ENCODE peak calls at places on chromosomes 3 and 15, in six cellular contexts. One of them, this sample, is unnamed.

GRCh38 chr3:141426404-141427034 is 58.2 kb downstream of the ZBTB38 start:
- DNase-seq in tibial nerve: peak; percentile 80
- DNase-seq in IMR-90: peak; percentile 79
- DNase-seq in pancreas: peak; percentile 74
- DNase-seq in transverse colon: peak; percentile 85
- DNase-seq in heart right ventricle: peak; percentile 75
- DNase-seq in this sample: no peak

GRCh38 chr3:41158947-41159346 is 40.4 kb upstream of the CTNNB1 start:
- DNase-seq in heart right ventricle: no peak
- DNase-seq in pancreas: no peak
- DNase-seq in transverse colon: peak; percentile 66
- DNase-seq in tibial nerve: no peak
- DNase-seq in IMR-90: no peak
- DNase-seq in this sample: no peak

GRCh38 chr15:45114076-45114750 is at the start of the genes DUOX2 and DUOXA2:
- DNase-seq in IMR-90: no peak
- DNase-seq in pancreas: no peak
- DNase-seq in transverse colon: no peak
- DNase-seq in tibial nerve: no peak
- DNase-seq in heart right ventricle: no peak
- DNase-seq in this sample: no peak

GRCh38 chr3:142929109-142929508 is 34.4 kb downstream of the PAQR9 start:
- DNase-seq in transverse colon: peak; percentile 65
- DNase-seq in tibial nerve: no peak
- DNase-seq in pancreas: no peak
- DNase-seq in heart right ventricle: peak; percentile 21
- DNase-seq in IMR-90: peak; percentile 61
- DNase-seq in this sample: no peak

GRCh38 chr15:29437888-29438713 is 168.5 kb upstream of the NSMCE3 start:
- DNase-seq in transverse colon: no peak
- DNase-seq in tibial nerve: no peak
- DNase-seq in IMR-90: no peak
- DNase-seq in pancreas: no peak
- DNase-seq in heart right ventricle: no peak
- DNase-seq in this sample: no peak

GRCh38 chr3:116444819-116445290 is 432 bp downstream of the LSAMP start:
- DNase-seq in heart right ventricle: no peak
- DNase-seq in tibial nerve: no peak
- DNase-seq in transverse colon: no peak
- DNase-seq in IMR-90: no peak
- DNase-seq in pancreas: peak; percentile 52
- DNase-seq in this sample: no peak

GRCh38 chr15:57503051-57503702 is 88.5 kb upstream of the MYZAP start:
- DNase-seq in tibial nerve: no peak
- DNase-seq in pancreas: no peak
- DNase-seq in IMR-90: no peak
- DNase-seq in transverse colon: no peak
- DNase-seq in heart right ventricle: no peak
- DNase-seq in this sample: no peak

GRCh38 chr3:13019243-13019701 is 54.0 kb downstream of the IQSEC1 start:
- DNase-seq in pancreas: peak; percentile 57
- DNase-seq in IMR-90: peak; percentile 76
- DNase-seq in heart right ventricle: peak; percentile 70
- DNase-seq in transverse colon: no peak
- DNase-seq in tibial nerve: peak; percentile 36
- DNase-seq in this sample: peak; percentile 54

GRCh38 chr3:49006591-49007067 is 562 bp upstream of the WDR6 start:
- DNase-seq in tibial nerve: no peak
- DNase-seq in IMR-90: peak; percentile 63
- DNase-seq in heart right ventricle: peak; percentile 44
- DNase-seq in pancreas: peak; percentile 72
- DNase-seq in transverse colon: peak; percentile 43
- DNase-seq in this sample: no peak

GRCh38 chr3:140216249-140216648 is 281.3 kb downstream of the CLSTN2 start:
- DNase-seq in pancreas: no peak
- DNase-seq in transverse colon: no peak
- DNase-seq in tibial nerve: no peak
- DNase-seq in IMR-90: no peak
- DNase-seq in heart right ventricle: no peak
- DNase-seq in this sample: no peak

GRCh38 chr3:41522620-41523019 is 323.3 kb downstream of the CTNNB1 start:
- DNase-seq in tibial nerve: no peak
- DNase-seq in pancreas: peak; percentile 72
- DNase-seq in IMR-90: no peak
- DNase-seq in transverse colon: no peak
- DNase-seq in heart right ventricle: no peak
- DNase-seq in this sample: no peak

GRCh38 chr3:10753964-10754363 is 62.1 kb upstream of the SLC6A11 start:
- DNase-seq in IMR-90: peak; percentile 32
- DNase-seq in tibial nerve: no peak
- DNase-seq in transverse colon: no peak
- DNase-seq in pancreas: no peak
- DNase-seq in heart right ventricle: peak; percentile 60
- DNase-seq in this sample: no peak

GRCh38 chr3:81492048-81492447 is 269.4 kb downstream of the GBE1 start:
- DNase-seq in IMR-90: peak; percentile 69
- DNase-seq in heart right ventricle: no peak
- DNase-seq in tibial nerve: no peak
- DNase-seq in pancreas: no peak
- DNase-seq in transverse colon: no peak
- DNase-seq in this sample: peak; percentile 41
- H3K4me3 ChIP-seq in IMR-90: no peak overlapping the region
- H3K4me3 ChIP-seq in heart right ventricle: no peak overlapping the region
- H3K4me3 ChIP-seq in tibial nerve: no peak overlapping the region
- H3K4me3 ChIP-seq in pancreas: no peak overlapping the region
- H3K4me3 ChIP-seq in transverse colon: no peak overlapping the region
- H3K4me3 ChIP-seq in this sample: no peak overlapping the region

DNA sequence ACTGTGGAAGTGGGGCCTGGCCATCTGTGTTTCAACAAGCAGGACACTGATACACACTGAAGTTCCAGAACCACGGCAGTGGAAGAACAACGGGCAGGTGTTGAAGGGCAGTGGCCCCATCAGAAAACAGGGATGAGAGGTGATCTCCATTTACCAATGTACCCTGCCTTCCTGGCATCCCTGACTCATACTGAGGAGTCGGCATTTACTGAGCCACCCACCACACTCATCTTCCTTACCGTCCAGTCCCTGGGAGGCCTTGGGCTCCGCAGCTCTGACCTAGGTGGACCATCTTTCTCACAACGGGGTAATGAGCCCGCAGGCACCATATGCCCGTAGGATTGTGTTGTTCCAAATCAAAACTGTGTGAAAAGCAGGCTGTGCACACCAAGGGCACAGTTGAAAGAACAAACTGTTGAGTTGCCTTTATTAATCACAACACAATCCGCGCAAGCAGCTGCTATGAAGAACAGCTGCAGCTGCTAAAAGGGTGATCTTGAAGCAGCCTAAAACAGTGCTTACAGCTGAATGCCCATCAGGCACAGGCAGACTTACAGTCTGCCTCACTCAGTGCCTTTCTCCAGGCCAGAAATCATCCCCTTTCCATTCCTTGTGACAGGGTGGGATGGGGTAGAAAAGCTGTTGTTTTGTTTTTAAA is 12.9 kb downstream of the MB21D2 start:
- DNase-seq in heart right ventricle: no peak
- DNase-seq in transverse colon: no peak
- DNase-seq in pancreas: no peak
- DNase-seq in tibial nerve: no peak
- DNase-seq in IMR-90: no peak
- DNase-seq in this sample: no peak
- H3K4me3 ChIP-seq in heart right ventricle: no peak overlapping the region
- H3K4me3 ChIP-seq in transverse colon: no peak overlapping the region
- H3K4me3 ChIP-seq in pancreas: no peak overlapping the region
- H3K4me3 ChIP-seq in tibial nerve: no peak overlapping the region
- H3K4me3 ChIP-seq in IMR-90: no peak overlapping the region
- H3K4me3 ChIP-seq in this sample: no peak overlapping the region

DNA sequence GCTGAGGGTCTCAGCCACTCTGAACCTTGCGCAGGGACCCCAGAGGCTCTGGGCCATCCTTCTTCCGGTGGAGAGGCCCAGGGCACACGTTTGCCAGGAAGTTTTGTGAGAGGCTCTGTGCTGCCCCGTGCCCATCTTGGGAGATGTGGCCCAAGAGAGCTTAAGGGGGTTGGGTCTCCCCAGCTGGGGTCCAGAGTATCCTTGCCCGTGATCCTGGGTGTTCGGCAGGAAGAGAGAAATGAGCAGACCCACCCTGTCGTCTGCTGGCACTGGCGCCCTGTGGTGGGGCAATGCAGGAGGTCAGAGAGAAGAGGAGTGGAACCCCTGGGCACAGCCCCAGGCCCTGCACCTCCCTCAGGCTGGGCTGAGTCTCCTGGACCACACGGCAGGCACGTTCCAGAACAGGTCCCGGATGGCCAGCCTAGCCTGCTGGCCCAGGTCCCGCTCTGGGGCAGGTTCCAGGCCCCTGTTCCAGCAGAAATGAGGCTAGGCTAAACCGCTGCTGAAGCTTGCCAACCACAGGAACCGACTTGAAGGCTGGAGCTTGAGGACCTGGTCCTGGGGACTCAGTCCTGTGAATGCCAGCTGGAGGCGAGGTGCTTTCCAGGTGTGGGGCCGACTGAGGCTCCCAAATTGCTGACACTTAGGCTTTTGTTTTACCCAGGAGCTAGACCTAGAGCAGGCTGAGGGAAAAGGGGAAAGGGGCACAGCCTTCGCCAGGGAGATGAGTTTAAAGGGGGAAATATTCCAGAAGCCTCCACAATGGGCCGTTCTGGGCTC is 1.5 kb downstream of the PLA2G4D start:
- DNase-seq in transverse colon: no peak
- DNase-seq in IMR-90: no peak
- DNase-seq in tibial nerve: no peak
- DNase-seq in heart right ventricle: peak; percentile 52
- DNase-seq in pancreas: no peak
- DNase-seq in this sample: no peak
- H3K4me3 ChIP-seq in transverse colon: no peak overlapping the region
- H3K4me3 ChIP-seq in IMR-90: no peak overlapping the region
- H3K4me3 ChIP-seq in tibial nerve: no peak overlapping the region
- H3K4me3 ChIP-seq in heart right ventricle: no peak overlapping the region
- H3K4me3 ChIP-seq in pancreas: no peak overlapping the region
- H3K4me3 ChIP-seq in this sample: no peak overlapping the region

GRCh38 chr15:31367021-31367729 is 40.5 kb downstream of the KLF13 start:
- DNase-seq in tibial nerve: no peak
- DNase-seq in pancreas: peak; percentile 57
- DNase-seq in heart right ventricle: no peak
- DNase-seq in transverse colon: no peak
- DNase-seq in IMR-90: no peak
- DNase-seq in this sample: no peak

GRCh38 chr15:31367730-31368344 is 41.2 kb downstream of the KLF13 start:
- DNase-seq in IMR-90: no peak
- DNase-seq in heart right ventricle: no peak
- DNase-seq in tibial nerve: no peak
- DNase-seq in transverse colon: peak; percentile 56
- DNase-seq in pancreas: peak; percentile 39
- DNase-seq in this sample: no peak

GRCh38 chr15:31365032-31365654 is 38.5 kb downstream of the KLF13 start:
- DNase-seq in IMR-90: no peak
- DNase-seq in transverse colon: no peak
- DNase-seq in tibial nerve: no peak
- DNase-seq in heart right ventricle: no peak
- DNase-seq in pancreas: peak; percentile 51
- DNase-seq in this sample: no peak

GRCh38 chr15:31365655-31366127 is 39.1 kb downstream of the KLF13 start:
- DNase-seq in pancreas: peak; percentile 88
- DNase-seq in tibial nerve: peak; percentile 90
- DNase-seq in heart right ventricle: peak; percentile 93
- DNase-seq in transverse colon: peak; percentile 96
- DNase-seq in IMR-90: peak; percentile 72
- DNase-seq in this sample: peak; percentile 37

DNA sequence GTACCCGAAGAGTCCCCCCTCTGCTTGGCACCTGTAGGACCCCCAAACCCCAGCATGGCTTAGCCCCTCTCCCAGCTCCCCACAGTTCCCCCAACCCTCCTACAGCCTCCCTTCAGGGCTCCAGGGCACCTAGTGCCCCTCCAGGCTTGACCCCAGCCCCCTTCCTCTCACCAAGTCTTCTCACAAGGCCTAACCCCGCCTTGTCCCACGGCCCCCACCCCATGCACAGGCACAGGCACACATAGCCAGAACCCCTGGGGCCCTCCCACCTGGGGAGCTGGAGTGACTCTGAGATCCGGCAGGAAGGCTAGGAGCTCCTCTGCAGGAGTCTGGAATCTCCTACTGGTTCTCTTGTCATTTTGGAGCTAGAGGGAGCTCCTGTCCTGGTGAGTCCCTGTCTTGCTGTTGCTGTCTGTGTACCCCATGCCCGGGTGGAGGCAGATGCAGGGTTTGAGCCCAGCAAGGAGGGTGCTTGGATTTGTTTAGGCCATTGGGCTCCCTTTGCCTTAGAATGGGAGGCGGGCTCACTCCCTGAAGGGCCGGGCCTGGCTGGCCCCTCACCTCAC is 39.6 kb downstream of the KLF13 start:
- DNase-seq in heart right ventricle: peak; percentile 55
- DNase-seq in IMR-90: no peak
- DNase-seq in tibial nerve: peak; percentile 54
- DNase-seq in transverse colon: peak; percentile 49
- DNase-seq in pancreas: peak; percentile 59
- DNase-seq in this sample: no peak
- H3K4me3 ChIP-seq in heart right ventricle: peak overlapping the region; percentile 36
- H3K4me3 ChIP-seq in IMR-90: no peak overlapping the region
- H3K4me3 ChIP-seq in tibial nerve: peak overlapping the region; percentile 25
- H3K4me3 ChIP-seq in transverse colon: peak overlapping the region; percentile 24
- H3K4me3 ChIP-seq in pancreas: no peak overlapping the region
- H3K4me3 ChIP-seq in this sample: no peak overlapping the region

DNA sequence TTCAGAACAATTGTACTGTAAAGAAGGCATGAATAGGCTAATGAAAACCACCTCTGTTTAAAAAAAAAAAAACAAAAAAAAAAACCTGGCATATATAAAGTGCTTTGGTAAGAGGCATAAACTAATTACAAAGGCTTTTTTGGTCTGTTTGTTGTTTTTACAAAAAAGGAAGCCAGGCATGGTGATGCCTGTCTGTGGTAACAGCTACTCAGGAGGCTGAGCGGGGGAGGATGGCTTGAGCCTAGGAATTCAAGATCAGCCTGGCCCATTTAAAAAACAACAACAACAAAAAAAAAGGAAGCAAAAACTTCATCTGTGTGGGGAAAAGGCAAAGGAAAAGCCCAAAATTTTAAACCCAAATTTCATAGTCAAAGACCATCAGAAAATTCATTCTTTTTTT is 47.0 kb downstream of the OSBPL10 start:
- DNase-seq in tibial nerve: no peak
- DNase-seq in pancreas: no peak
- DNase-seq in transverse colon: no peak
- DNase-seq in IMR-90: no peak
- DNase-seq in heart right ventricle: no peak
- DNase-seq in this sample: no peak
- H3K4me3 ChIP-seq in tibial nerve: no peak overlapping the region
- H3K4me3 ChIP-seq in pancreas: no peak overlapping the region
- H3K4me3 ChIP-seq in transverse colon: no peak overlapping the region
- H3K4me3 ChIP-seq in IMR-90: no peak overlapping the region
- H3K4me3 ChIP-seq in heart right ventricle: no peak overlapping the region
- H3K4me3 ChIP-seq in this sample: no peak overlapping the region

DNA sequence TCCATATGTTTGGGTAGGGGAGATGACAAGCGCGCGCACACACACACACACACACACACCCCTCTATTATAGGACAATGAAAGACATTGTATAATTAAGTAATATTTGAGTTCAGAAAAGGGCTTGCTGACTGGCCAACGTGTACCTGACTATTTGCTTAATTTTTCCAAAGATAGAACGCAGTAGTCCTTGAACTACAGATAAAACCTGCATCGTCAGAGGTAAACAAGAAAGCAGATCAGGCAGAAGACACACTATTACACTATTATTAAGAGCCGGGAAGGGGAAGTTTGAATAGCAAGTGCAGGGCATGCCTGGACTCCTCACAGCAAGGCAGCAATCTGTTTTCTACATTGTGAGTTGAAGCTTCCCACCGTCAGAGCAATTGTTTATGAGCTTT is 427.6 kb downstream of the GABRG3 start:
- DNase-seq in tibial nerve: no peak
- DNase-seq in heart right ventricle: no peak
- DNase-seq in transverse colon: no peak
- DNase-seq in IMR-90: no peak
- DNase-seq in pancreas: no peak
- DNase-seq in this sample: no peak
- H3K4me3 ChIP-seq in tibial nerve: no peak overlapping the region
- H3K4me3 ChIP-seq in heart right ventricle: no peak overlapping the region
- H3K4me3 ChIP-seq in transverse colon: no peak overlapping the region
- H3K4me3 ChIP-seq in IMR-90: no peak overlapping the region
- H3K4me3 ChIP-seq in pancreas: no peak overlapping the region
- H3K4me3 ChIP-seq in this sample: no peak overlapping the region

This sample was measured in BJ.